ENCODE peak calls at places on chromosomes 4 and X, in eight cellular contexts. A, H, X, R, B, Z, L and F are unnamed samples.

GRCh38 chrX:7116081-7116480 is 31.4 kb upstream of the STS start:
- DNase-seq in H (no peak), B (no peak), A (no peak), Z (no peak), R (no peak), L (no peak), X (no peak), F (no peak)

GRCh38 chr4:47531241-47531953 is 46.3 kb downstream of the ATP10D start:
- DNase-seq in A (no peak), Z (no peak), B (no peak), L (peak; percentile 82), H (no peak), X (no peak), R (no peak), F (no peak)

GRCh38 chr4:60683357-60683756 is 516.8 kb upstream of the ADGRL3 start:
- DNase-seq in B (no peak), L (no peak), A (no peak), H (no peak), Z (no peak), X (no peak), R (no peak), F (no peak)

GRCh38 chr4:156815717-156816319 is 155.8 kb downstream of the PDGFC start:
- DNase-seq in H (no peak), Z (no peak), A (no peak), R (no peak), L (no peak), B (no peak), X (no peak), F (no peak)

GRCh38 chr4:108193891-108194672 is 25.4 kb upstream of the LEF1 start:
- DNase-seq in Z (no peak), A (no peak), B (no peak), H (no peak), L (no peak), R (no peak), X (no peak), F (no peak)

GRCh38 chrX:42855262-42855661 is 77.3 kb upstream of the PPP1R2C start:
- DNase-seq in Z (no peak), L (no peak), X (no peak), A (no peak), R (no peak), B (no peak), H (no peak), F (no peak)

GRCh38 chr4:39205000-39205399 is 22.7 kb downstream of the WDR19 start:
- DNase-seq in H (no peak), Z (no peak), L (no peak), R (no peak), B (no peak), A (no peak), X (no peak), F (peak; percentile 42)

GRCh38 chr4:26520728-26521442 is 30.6 kb upstream of the CCKAR start:
- DNase-seq in B (no peak), A (no peak), Z (no peak), X (peak; percentile 74), L (no peak), H (no peak), R (no peak), F (no peak)

GRCh38 chr4:61149278-61149677 is 50.8 kb upstream of the ADGRL3 start:
- DNase-seq in A (no peak), H (no peak), B (no peak), L (peak; percentile 9), X (no peak), Z (no peak), R (no peak), F (no peak)

GRCh38 chrX:150771116-150771515 is 77.9 kb downstream of the MTMR1 start:
- DNase-seq in X (no peak), B (no peak), Z (no peak), A (no peak), L (no peak), R (no peak), H (no peak), F (no peak)

GRCh38 chr4:106444557-106444956 is 76.0 kb upstream of the GIMD1 start:
- DNase-seq in X (no peak), A (no peak), L (no peak), Z (no peak), H (no peak), R (peak; percentile 13), B (no peak), F (no peak)

GRCh38 chr4:162640152-162640551 is 476.4 kb upstream of the FSTL5 start:
- DNase-seq in B (no peak), A (no peak), L (no peak), Z (no peak), H (no peak), R (no peak), X (no peak), F (no peak)

GRCh38 chr4:6440506-6441201 is 31.8 kb downstream of the PPP2R2C start:
- DNase-seq in L (no peak), A (no peak), X (no peak), H (no peak), B (no peak), R (no peak), Z (no peak), F (no peak)

DNA sequence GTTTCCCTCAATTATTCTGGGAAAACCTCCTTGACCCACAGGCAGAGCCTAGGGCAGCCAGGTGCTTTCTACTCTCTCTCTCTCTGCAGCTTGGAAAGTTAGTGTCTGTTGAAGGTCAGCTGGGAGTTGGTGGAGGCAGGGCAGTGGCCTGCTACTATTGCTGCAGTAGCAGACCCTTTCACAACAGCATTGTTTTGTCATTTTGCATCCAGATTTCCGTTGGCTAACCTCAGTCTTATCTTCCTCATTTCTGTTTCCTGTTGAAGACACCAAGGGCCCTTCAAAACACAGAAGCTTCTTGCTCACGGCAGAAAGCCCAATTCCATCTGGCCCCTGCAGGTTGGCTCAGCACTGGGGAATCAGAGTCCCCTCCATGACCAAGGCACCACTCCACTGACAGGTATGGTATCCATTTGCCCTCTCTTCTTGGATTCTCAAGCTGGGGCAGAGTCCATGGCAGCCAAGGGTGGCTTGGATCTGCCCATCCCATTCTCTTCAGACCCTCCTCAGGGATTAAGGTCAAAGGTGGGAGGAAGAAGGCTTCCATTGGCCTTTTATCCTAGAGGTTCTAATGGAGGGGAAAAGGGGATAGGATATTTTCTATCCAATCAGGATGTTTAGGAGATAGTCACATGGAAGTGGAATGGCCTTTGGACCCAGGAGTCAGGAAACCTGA is 24.6 kb downstream of the VSIG4 start:
- DNase-seq in B (no peak), L (peak; percentile 96), X (no peak), H (no peak), Z (no peak), R (no peak), A (no peak), F (peak; percentile 13)
- TF ChIP-seq POLR2A in B (no peak), L (peak; percentile 78), X (no peak), H (peak; percentile 33), Z (no peak), R (no peak), A (no peak), F (peak; percentile 56)

GRCh38 chrX:154490021-154490413 is 412 bp downstream of the SLC10A3 start:
- DNase-seq in B (peak; percentile 35), H (no peak), A (peak; percentile 69), L (peak; percentile 58), Z (no peak), R (no peak), X (peak; percentile 82), F (peak; percentile 78)

GRCh38 chrX:154487518-154488290 is 1.3 kb upstream of the UBL4A start:
- DNase-seq in H (no peak), X (peak; percentile 62), Z (no peak), R (no peak), L (no peak), B (no peak), A (peak; percentile 35), F (no peak)

GRCh38 chrX:154488336-154489075 is 1.9 kb downstream of the SLC10A3 start:
- DNase-seq in Z (no peak), B (no peak), R (no peak), H (no peak), L (no peak), X (no peak), A (peak; percentile 47), F (no peak)

GRCh38 chrX:154489182-154489581 is 1.2 kb downstream of the SLC10A3 start:
- DNase-seq in A (peak; percentile 37), H (no peak), X (no peak), Z (no peak), R (no peak), L (no peak), B (no peak), F (no peak)

DNA sequence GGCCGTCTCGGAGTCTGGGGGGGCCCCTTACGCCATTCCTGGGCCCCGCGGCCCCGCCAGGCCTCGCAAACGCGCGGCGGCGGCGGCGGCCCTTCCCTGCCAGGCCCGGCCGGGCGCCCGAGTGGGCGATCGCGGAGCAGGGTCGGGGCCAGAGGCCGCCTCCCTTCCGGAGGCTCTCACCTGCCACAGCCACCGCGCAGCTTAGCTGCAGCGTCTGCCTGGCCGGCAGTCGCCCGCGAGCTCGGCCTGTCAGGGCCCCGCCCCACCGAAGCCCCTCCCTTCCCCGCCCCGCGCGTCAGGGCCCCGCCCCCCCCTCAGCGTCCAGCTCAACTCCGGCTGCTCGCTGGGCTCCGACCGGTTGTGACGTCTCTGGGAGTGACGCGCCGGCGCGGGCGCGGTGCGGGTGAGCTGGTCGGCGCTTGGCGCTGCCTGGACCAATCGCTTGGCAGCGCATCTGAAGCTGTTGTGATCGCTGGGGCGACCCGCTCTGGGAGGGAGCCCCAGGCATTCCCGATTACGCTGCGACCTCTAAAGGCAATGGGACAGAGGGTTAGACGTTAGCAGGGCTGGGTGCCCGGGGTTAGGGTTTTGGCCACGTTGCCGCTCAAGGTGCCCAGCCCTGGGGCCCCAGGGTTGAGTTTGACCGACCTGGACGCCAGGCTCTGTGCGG is at the start of gene SLC10A3:
- DNase-seq in A (peak; percentile 94), B (peak; percentile 92), R (peak; percentile 89), X (peak; percentile 97), H (peak; percentile 95), L (peak; percentile 96), Z (peak; percentile 74), F (peak; percentile 97)
- TF ChIP-seq POLR2A in A (peak; percentile 78), B (peak; percentile 91), R (peak; percentile 67), X (peak; percentile 82), H (peak; percentile 88), L (peak; percentile 81), Z (peak; percentile 47), F (peak; percentile 81)

DNA sequence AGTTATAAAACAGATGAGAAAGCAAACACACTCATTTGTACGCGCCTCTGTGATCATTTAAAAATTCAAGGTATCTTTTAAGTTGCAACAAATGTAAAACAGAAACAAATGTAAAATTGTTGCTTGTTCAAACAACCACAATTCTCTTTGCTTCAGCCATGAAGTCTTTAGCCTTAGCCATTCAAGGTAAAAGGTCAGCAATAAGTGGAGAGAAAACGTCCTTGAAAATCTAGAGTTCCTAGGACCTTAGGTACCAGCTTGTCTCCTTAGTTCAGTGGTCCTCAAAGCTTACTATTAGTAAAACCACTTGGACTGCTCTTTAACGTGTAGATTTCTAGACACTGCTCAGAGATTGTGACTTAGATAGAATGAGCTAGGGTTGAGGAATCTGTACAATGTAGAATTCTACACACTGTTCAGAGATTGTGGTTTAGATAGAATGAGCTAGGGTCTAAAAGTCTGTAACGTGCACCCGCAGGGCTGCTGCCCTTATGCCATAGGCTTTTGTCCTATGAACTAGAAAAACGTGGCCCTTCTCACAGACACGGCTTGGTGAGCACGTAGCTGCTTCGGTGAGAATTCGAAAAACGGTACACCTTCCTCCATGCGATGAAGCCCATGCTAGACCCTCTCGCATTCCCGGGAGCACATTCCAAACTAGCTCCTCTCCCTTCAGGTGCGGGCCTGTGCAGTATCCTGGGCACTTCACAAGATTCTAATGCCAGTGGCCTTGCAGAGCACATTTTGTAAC is 1.7 kb downstream of the PLAC8 start:
- DNase-seq in X (no peak), H (no peak), L (peak; percentile 77), R (no peak), A (no peak), Z (no peak), B (no peak), F (no peak)
- TF ChIP-seq POLR2A in X (no peak), H (no peak), L (peak; percentile 24), R (no peak), A (no peak), Z (no peak), B (no peak), F (no peak)

GRCh38 chrX:136909119-136909705 is 28.7 kb upstream of the RBMX start:
- DNase-seq in R (peak; percentile 24), A (peak; percentile 86), B (peak; percentile 77), H (peak; percentile 74), Z (peak; percentile 70), L (peak; percentile 86), X (peak; percentile 95), F (peak; percentile 85)
- TF ChIP-seq POLR2A in R (no peak), A (no peak), B (no peak), H (no peak), Z (no peak), L (no peak), X (no peak), F (no peak)